ENCODE peak calls at places on chromosomes 7 and 10, in five cellular contexts. T is IMR-90; M is fibroblast of lung; V is AG04450; P is naive thymus-derived CD4-positive, alpha-beta T cell. X is an unnamed sample. For H3K27me3 and H3K9me3, the result is how much of the 10 kb centered on the place peaks cover.

GRCh38 chr10:52889611-52890010 is 117.0 kb upstream of the MBL2 start:
- DNase-seq in T (no peak), M (no peak), V (no peak), P (no peak), X (no peak)

GRCh38 chr10:93604145-93604544 is 3.1 kb upstream of the RBP4 start:
- DNase-seq in T (no peak), M (no peak), V (no peak), P (no peak), X (no peak)

GRCh38 chr10:51203359-51203758 is 129.1 kb downstream of the PRKG1 start:
- DNase-seq in T (no peak), M (no peak), V (no peak), P (no peak), X (no peak)

GRCh38 chr7:33640732-33641131 is 264.6 kb upstream of the BMPER start:
- DNase-seq in T (peak), M (no peak), V (no peak), P (no peak), X (peak)

GRCh38 chr10:20970044-20970443 is 72.9 kb upstream of the NEBL start:
- DNase-seq in T (no peak), M (peak), V (no peak), P (no peak), X (peak)

GRCh38 chr7:92135100-92135429 is 788 bp upstream of the CYP51A1 start:
- DNase-seq in T (no peak), M (no peak), V (no peak), P (no peak), X (peak)

GRCh38 chr7:100132697-100133137 is 6.0 kb downstream of the MBLAC1 start:
- DNase-seq in T (peak), M (peak), V (no peak), P (no peak), X (peak)

GRCh38 chr7:12316925-12317324 is 86.7 kb downstream of the VWDE start:
- DNase-seq in T (no peak), M (no peak), V (no peak), P (no peak), X (no peak)

GRCh38 chr10:48457949-48458661 is 146.8 kb downstream of the ARHGAP22 start:
- DNase-seq in T (no peak), M (no peak), V (no peak), P (no peak), X (no peak)

GRCh38 chr10:121157998-121158397 is 306.8 kb downstream of the WDR11 start:
- DNase-seq in T (no peak), M (no peak), V (no peak), P (no peak), X (no peak)

GRCh38 chr7:96169439-96169838 is 152.5 kb downstream of the SLC25A13 start:
- DNase-seq in T (no peak), M (peak), V (no peak), P (no peak), X (no peak)

GRCh38 chr10:29140991-29141390 is 147.9 kb upstream of the LYZL1 start:
- DNase-seq in T (peak), M (peak), V (peak), P (no peak), X (peak)

GRCh38 chr7:42144253-42145002 is 92.6 kb downstream of the GLI3 start:
- DNase-seq in T (peak), M (peak), V (no peak), P (no peak), X (no peak)

GRCh38 chr7:134954197-134955082 is 31.9 kb upstream of the AGBL3 start:
- DNase-seq in T (peak), M (peak), V (no peak), P (no peak), X (no peak)

GRCh38 chr7:120867932-120868331 is 10.0 kb upstream of the TSPAN12 start:
- DNase-seq in T (no peak), M (no peak), V (no peak), P (no peak), X (peak)

GRCh38 chr10:92110039-92110794 is 180.7 kb downstream of the CPEB3 start:
- DNase-seq in T (peak), M (peak), V (no peak), P (no peak), X (no peak)
- H3K4me3 ChIP-seq in T (no peak), M (no peak), V (no peak), P (no peak), X (no peak)

DNA sequence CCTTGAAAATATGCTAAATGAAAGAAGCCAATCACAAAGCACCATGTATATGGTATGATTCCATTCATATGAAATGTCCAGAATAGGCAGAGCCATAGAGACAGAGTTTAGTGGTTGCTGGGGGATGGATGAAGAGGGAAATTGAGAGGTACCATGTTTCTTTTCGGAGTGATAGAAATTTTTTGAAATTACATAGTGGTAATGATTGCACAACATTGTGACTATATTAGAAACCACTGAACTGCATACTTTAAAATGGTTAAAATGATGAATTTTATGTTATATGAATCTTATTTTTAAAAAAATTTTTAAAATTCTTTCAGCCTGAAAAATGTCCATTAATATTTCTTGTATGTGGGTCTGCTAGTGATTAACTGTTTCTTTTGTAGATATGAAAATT is 26.1 kb downstream of the DNAJC9 start:
- DNase-seq in T (no peak), M (no peak), V (no peak), P (no peak), X (no peak)
- H3K27me3 ChIP-seq in T (under half), M (under half), V (under half), P (under half), X (under half)

GRCh38 chr7:157468221-157469111 is 131.7 kb downstream of the DNAJB6 start:
- DNase-seq in T (no peak), M (no peak), V (no peak), P (no peak), X (peak)
- H3K9me3 ChIP-seq in T (under half), M (under half), V (under half), P (under half), X (under half)

DNA sequence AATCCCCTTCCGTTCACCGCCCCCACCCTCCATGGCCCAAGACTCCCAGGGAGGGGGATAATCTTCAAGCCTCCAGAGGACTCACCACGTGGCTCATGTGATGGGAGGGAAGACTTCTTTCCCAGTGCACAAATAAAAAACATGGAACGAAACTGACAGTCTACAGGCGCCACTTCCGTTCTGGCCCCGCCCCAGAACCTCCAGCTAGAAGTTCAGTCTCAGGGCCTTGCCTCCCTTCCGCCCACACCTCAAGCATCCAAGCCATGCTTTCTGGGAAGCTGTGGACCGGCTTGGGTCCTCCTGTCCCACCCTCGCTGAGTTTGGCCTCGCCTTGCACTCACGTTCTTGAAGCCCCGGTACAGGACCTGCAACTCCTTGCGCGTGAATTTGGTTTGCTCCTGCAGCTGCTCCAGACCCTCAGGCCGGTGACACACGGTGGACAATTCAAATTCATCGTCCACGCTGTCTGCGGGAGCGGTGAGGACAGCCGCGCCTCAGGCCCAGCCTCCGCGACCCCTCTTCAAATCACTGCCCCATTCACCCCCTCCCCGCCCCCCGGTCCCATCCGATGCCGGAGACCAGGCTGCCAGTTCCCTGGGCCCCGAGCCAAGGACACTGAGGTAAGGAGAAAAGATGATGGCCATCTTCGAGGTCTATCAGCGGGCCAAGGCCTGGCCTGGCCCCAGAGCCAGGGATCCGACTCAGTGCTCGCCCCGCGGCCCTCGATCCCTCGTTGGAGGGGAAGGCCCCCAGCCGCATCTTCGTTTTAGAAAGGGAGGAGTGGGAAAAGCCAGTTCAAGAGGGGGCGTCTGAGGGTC is 10.7 kb upstream of the OGA start:
- DNase-seq in T (no peak), M (no peak), V (no peak), P (no peak), X (no peak)
- H3K4me3 ChIP-seq in T (no peak), M (no peak), V (no peak), P (no peak), X (no peak)

DNA sequence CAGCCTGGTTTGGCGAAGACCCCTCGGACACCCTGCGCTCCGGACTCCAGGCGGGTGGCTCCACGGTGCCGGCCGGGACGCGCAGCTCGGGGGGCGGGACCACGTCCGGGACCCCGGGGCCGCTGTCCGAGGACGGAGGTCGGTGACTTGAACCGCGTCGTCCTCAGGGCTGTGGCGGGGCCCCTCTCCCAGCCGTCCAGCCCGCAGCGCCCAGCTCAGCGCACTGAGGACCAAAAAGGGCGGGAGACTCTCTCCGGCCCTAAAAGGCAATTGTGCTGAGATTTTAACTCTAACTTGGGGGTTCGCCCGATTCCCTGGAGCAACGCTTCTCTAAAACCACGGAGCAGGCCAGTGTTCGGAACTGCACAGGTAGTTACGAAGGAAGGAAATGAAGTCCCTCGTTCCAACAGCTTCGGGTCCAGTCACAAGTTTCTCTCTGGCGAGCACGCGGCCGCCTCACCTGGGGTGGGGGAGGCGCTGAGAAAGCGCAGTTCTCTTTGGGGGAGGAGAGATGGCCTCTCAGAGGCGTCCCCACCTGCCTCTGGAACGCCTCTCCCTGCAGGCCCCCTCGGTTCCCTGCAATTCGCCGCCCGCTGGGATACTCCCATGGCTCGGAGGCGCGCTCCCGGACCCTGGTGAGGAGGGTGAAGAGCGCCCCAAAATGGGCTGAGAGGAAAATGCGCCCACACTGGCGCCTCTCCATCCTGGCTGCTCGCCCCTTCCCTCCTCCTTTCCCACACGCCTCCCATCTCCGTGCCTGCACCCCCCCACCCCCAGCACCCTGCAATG is 352.7 kb downstream of the DNAJB6 start:
- DNase-seq in T (no peak), M (no peak), V (no peak), P (peak), X (no peak)
- H3K27me3 ChIP-seq in T (under half), M (under half), V (under half), P (under half), X (under half)

X was measured in MG63.